ENCODE peak calls at places on chromosome 1, in nine cellular contexts. N, P, U, K, Z, B, D, J and X are unnamed samples.

GRCh38 chr1:53725238-53725689 is 13.7 kb downstream of the GLIS1 start:
- DNase-seq in P (no peak), U (no peak), N (no peak), K (peak), J (peak), D (no peak), Z (peak), B (no peak), X (peak)

GRCh38 chr1:210298296-210298695 is 30.4 kb upstream of the HHAT start:
- DNase-seq in J (no peak), B (no peak), K (no peak), Z (no peak), U (no peak), N (no peak), D (no peak), P (no peak), X (no peak)

GRCh38 chr1:156113263-156114004 is 1.1 kb upstream of the LMNA start:
- DNase-seq in U (no peak), P (no peak), B (no peak), Z (no peak), D (no peak), N (no peak), J (no peak), K (no peak), X (no peak)

GRCh38 chr1:34781071-34781843 is at the start of gene GJB3:
- DNase-seq in U (no peak), J (peak), Z (no peak), D (peak), K (no peak), N (no peak), B (no peak), P (no peak), X (no peak)

GRCh38 chr1:26862781-26863676 is at the start of gene SFN:
- DNase-seq in U (peak), D (peak), B (no peak), P (peak), J (peak), Z (peak), N (no peak), K (no peak), X (peak)

GRCh38 chr1:58749646-58750045 is 34.2 kb downstream of the JUN start:
- DNase-seq in P (no peak), N (no peak), B (no peak), Z (no peak), J (peak), U (no peak), K (no peak), D (no peak), X (no peak)

GRCh38 chr1:81876901-81877750 is 76.4 kb downstream of the ADGRL2 start:
- DNase-seq in D (peak), B (no peak), K (peak), P (no peak), J (peak), N (peak), Z (no peak), U (no peak), X (peak)

GRCh38 chr1:7960165-7960564 is 1.3 kb upstream of the PARK7 start:
- DNase-seq in D (no peak), P (no peak), Z (no peak), B (no peak), J (no peak), N (no peak), U (no peak), K (no peak), X (no peak)

GRCh38 chr1:93756656-93757055 is 75.0 kb upstream of the BCAR3 start:
- DNase-seq in N (no peak), D (no peak), Z (no peak), B (no peak), U (no peak), P (no peak), J (no peak), K (peak), X (no peak)

GRCh38 chr1:56798053-56798471 is 21.1 kb downstream of the FYB2 start:
- DNase-seq in K (peak), J (peak), U (no peak), Z (no peak), N (peak), P (no peak), D (no peak), B (no peak), X (peak)